ENCODE peak calls at places on chromosomes 6 and 20, in nine cellular contexts. C, K, A, I, F, D, Z, J and M are unnamed samples.

GRCh38 chr6:105545947-105546710 is 143.2 kb upstream of the PREP start:
- DNase-seq in F (no peak), K (no peak), Z (peak), D (no peak), I (no peak), C (no peak), A (no peak), J (no peak), M (no peak)

GRCh38 chr6:132813173-132813856 is 1.1 kb upstream of the RPS12 start:
- DNase-seq in J (no peak), K (peak), A (peak), D (peak), Z (peak), C (peak), I (no peak), F (peak), M (peak)

GRCh38 chr6:62891065-62891647 is 320.1 kb upstream of the FKBP1C start:
- DNase-seq in K (no peak), C (no peak), A (no peak), F (no peak), I (no peak), Z (peak), J (no peak), D (no peak), M (no peak)

GRCh38 chr6:40888456-40888990 is 150.5 kb downstream of the UNC5CL start:
- DNase-seq in K (no peak), D (no peak), I (no peak), C (no peak), J (no peak), Z (no peak), F (no peak), A (no peak), M (no peak)

GRCh38 chr6:14889698-14890593 is 355.9 kb upstream of the JARID2 start:
- DNase-seq in J (no peak), D (no peak), A (no peak), Z (peak), F (peak), C (no peak), K (no peak), I (no peak), M (no peak)

GRCh38 chr20:62174870-62175624 is 7.8 kb upstream of the MTG2 start:
- DNase-seq in C (no peak), A (no peak), Z (no peak), K (no peak), D (no peak), J (no peak), F (no peak), I (no peak), M (no peak)

GRCh38 chr6:166010585-166010984 is 157.1 kb downstream of the TBXT start:
- DNase-seq in A (no peak), D (no peak), K (no peak), F (no peak), J (no peak), Z (no peak), C (no peak), I (no peak), M (peak)

GRCh38 chr6:166422201-166422940 is 39.6 kb upstream of the MPC1 start:
- DNase-seq in F (no peak), Z (no peak), D (no peak), I (no peak), A (no peak), K (no peak), C (no peak), J (no peak), M (no peak)

GRCh38 chr20:8131598-8132014 is 460 bp upstream of the PLCB1 start:
- DNase-seq in F (peak), Z (no peak), I (peak), J (no peak), A (no peak), K (no peak), D (no peak), C (no peak), M (no peak)

GRCh38 chr20:41032243-41032642 is 3.6 kb downstream of the TOP1 start:
- DNase-seq in F (no peak), D (no peak), Z (no peak), K (no peak), J (no peak), C (no peak), I (no peak), A (no peak), M (no peak)

GRCh38 chr6:28383235-28384142 is 16.1 kb downstream of the ZSCAN12 start:
- DNase-seq in A (peak), I (peak), K (peak), J (peak), D (peak), C (peak), Z (peak), F (peak), M (peak)

GRCh38 chr6:105001063-105001462 is 44.2 kb downstream of the LIN28B start:
- DNase-seq in A (no peak), D (no peak), C (no peak), F (no peak), Z (no peak), I (no peak), K (no peak), J (no peak), M (no peak)

GRCh38 chr6:4922488-4923037 is 81.3 kb downstream of the RPP40 start:
- DNase-seq in Z (no peak), F (no peak), K (no peak), C (no peak), A (no peak), J (no peak), D (no peak), I (no peak), M (no peak)

GRCh38 chr6:139497344-139497961 is 123.0 kb upstream of the CITED2 start:
- DNase-seq in K (no peak), C (no peak), D (no peak), I (no peak), F (no peak), Z (no peak), J (no peak), A (no peak), M (no peak)

GRCh38 chr6:149454405-149454848 is 30.4 kb downstream of the ZC3H12D start:
- DNase-seq in J (no peak), K (peak), D (peak), F (peak), I (peak), C (peak), Z (no peak), A (peak), M (peak)

GRCh38 chr20:21512634-21513180 is 1.2 kb downstream of the NKX2-2 start:
- DNase-seq in J (no peak), K (no peak), F (no peak), Z (no peak), D (no peak), C (no peak), I (no peak), A (no peak), M (no peak)

GRCh38 chr6:26322645-26323482 is 42.1 kb upstream of the BTN3A2 start:
- DNase-seq in F (no peak), C (no peak), I (no peak), A (no peak), D (peak), K (peak), Z (peak), J (peak), M (peak)

GRCh38 chr6:75604294-75604693 is 2.6 kb downstream of the SENP6 start:
- DNase-seq in D (no peak), I (no peak), K (no peak), A (no peak), J (no peak), F (no peak), Z (no peak), C (no peak), M (no peak)

GRCh38 chr6:75600694-75601265 is 900 bp upstream of the SENP6 start:
- DNase-seq in A (no peak), Z (no peak), F (no peak), K (no peak), J (no peak), D (no peak), C (no peak), I (no peak), M (no peak)

GRCh38 chr6:75602164-75602896 is 650 bp downstream of the SENP6 start:
- DNase-seq in D (peak), J (peak), F (peak), A (peak), K (peak), Z (peak), C (peak), I (no peak), M (peak)

GRCh38 chr6:75602897-75603395 is 1.3 kb downstream of the SENP6 start:
- DNase-seq in C (no peak), A (no peak), Z (no peak), K (no peak), J (no peak), D (no peak), I (no peak), F (no peak), M (no peak)

DNA sequence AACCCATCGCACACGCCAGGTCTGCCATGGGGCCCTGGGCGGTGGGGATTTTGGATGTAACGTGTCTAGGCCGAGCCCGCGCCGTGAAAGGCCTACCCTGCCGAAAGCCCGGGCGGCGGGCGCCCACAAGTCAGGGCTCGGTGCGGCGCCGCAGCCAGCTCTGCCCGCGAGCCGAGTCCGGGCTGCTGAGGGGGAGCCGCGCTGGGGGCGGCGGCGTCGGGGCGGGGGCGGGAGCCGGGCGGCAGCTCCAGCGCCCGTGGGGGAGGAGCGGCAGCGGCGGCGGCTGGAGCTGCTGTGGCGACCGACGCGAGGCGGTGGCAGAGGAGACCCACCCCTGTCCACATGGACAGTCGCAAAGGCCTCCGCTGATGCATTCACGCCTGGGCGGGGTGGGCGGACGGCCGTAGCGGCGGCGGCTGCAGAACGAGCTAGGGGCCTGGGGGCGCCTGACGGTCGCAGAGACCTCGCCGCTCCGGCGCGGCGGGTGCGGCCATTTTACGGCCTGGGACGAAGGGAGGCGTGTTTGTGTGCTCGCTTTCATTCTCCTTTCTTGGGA is at the start of gene SENP6:
- DNase-seq in C (peak), J (peak), A (peak), F (peak), Z (peak), I (peak), D (peak), K (peak), M (peak)
- TF ChIP-seq POLR2A in C (peak), J (peak), A (peak), F (peak), Z (peak), I (peak), D (peak), K (peak), M (peak)

GRCh38 chr6:34466242-34467185 is 638 bp downstream of the PACSIN1 start:
- DNase-seq in K (no peak), C (no peak), D (no peak), F (no peak), I (no peak), Z (no peak), A (no peak), J (no peak), M (no peak)
- H3K4me3 ChIP-seq in K (peak), C (no peak), D (no peak), F (peak), I (no peak), Z (no peak), A (peak), J (peak), M (no peak)

DNA sequence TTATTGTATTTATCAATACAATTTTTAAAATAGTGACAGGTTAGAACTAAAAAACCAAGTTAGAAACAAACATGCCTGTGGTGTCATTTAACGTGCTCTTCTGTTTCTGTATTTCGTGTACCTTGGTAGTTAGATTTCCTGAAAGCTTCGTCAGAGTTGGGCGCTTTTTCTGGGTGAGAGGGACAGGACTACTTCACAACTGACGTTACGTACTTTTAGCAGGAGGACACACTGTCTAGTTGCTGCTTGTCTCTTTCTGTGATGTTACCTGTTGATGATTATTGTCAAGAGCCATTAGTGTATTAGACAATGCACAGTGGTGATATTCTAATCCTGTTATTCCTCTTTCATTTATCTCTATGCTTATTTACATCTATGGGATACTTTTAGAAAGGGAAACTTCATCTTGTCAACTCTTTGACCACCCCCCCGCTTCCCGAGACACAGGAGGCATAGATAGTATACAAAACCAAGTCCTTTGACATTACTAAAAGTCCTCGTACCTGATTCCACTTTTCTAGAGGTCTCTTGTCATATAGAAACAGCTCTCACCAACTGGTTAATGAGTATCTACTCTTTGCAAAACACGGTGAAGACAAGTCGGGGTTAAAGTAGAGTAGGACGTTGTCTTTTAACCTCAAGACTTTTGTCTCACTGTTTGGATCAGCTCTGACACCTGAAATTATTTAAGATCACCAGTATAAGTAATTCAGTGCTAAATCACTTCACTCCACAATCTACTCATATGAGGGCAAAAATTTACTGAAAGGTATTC is 96.3 kb downstream of the LYRM2 start:
- DNase-seq in I (no peak), A (no peak), C (no peak), J (no peak), D (no peak), Z (no peak), F (no peak), K (no peak), M (no peak)
- TF ChIP-seq POLR2A in I (no peak), A (no peak), C (no peak), J (no peak), D (no peak), Z (no peak), F (no peak), K (no peak), M (no peak)

DNA sequence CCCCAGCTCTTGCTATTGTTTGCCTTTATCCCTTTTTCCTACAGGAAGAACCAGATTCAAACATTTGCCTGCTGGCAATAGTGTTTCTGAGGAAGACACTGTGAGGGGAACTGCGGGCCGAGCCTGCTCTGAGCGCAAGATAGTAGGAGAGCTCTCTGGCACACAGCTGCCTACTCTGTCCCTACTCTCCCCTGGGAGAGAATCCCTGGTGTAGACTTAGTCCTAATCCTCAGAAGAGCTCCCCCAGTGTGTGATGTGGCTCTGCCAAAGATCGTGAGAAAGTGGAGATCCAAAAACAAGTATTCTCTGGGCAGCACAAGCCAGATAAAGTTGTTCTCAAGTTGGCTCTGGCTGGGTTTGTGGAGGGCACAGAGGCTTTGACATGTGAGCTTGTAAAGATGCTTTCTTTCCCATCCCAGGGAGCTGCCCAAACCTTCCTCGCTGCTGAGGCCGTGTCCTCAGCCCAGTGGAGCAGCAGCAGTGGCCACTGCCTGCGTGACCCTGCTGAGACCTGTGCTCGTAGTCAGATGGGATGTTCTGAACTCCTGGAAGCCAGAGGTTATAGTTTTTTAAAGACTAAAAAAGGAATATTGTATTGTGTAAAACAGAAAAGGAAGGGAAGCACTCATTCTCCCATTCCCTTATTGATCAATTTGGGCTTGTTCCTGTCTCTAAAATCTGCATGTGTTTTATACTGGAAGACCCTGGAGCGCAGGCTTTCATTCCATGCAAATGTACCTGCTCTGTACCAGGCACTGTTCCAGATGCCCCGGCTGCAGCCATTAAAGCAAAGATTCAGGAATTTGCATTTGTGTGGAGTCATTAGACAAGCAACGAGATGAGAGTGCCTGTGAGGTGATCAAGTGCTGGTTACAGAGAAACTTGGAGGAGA is 30.7 kb downstream of the PNLDC1 start:
- DNase-seq in A (no peak), K (no peak), F (no peak), D (no peak), C (no peak), Z (no peak), I (no peak), J (no peak), M (no peak)
- H3K4me3 ChIP-seq in A (no peak), K (no peak), F (no peak), D (no peak), C (no peak), Z (no peak), I (no peak), J (no peak), M (no peak)

DNA sequence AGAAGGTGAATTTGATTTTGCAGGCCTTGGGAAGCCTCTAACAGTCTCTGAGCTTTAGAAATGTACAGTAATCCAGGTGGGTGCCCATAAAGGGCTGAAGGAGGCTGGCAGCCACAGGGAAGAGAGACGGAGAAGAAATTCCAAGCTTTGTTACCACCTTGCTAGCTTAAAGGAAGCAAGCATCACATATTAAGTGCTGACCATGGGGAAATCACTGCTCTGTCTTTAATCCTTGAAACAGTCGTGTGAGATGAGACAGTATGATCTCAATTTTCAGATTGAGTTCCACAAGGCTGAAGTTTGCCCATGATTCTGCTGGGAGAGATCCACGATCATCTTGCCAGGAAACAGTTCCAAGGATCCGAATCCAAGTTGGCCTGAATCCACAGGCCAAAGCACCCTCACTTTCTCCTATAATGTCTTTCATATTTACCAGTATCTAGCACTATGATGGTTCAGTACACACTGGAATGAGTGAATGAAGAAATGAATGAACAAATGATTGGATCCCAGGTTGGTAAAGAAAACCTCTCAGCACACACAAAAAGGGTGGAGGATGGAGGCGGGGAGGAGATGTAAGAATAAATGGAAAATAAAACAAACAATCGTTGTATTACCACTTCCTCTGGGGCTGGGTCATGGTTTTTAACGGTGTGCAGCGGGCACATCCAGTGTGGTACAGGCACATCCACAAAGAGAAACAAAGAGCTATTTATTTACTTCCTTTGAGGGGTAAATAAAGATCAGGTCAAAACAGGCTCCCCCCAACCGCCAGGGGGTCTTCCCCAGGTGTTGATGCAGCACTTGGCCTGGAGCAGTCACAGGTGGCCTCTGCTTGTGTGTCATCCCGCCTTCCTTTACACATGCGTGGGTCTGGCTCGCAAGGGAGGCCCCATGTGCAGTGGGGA is 28.2 kb upstream of the TAF8 start:
- DNase-seq in J (no peak), F (no peak), Z (no peak), D (no peak), K (no peak), A (no peak), I (no peak), C (no peak), M (no peak)
- TF ChIP-seq POLR2A in J (no peak), F (no peak), Z (no peak), D (no peak), K (no peak), A (no peak), I (no peak), C (no peak), M (no peak)

GRCh38 chr6:3740551-3741476 is 10.7 kb downstream of the PXDC1 start:
- DNase-seq in A (peak), Z (no peak), C (no peak), D (no peak), J (no peak), K (no peak), F (no peak), I (no peak), M (no peak)
- H3K4me3 ChIP-seq in A (no peak), Z (no peak), C (no peak), D (no peak), J (no peak), K (no peak), F (no peak), I (no peak), M (no peak)